ENCODE peak calls at places on chromosomes 3 and 15, in four cellular contexts. N, V, I and P are unnamed samples.

GRCh38 chr3:9185046-9185445 is 64.4 kb downstream of the SRGAP3 start:
- DNase-seq in N (no peak), V (no peak), I (no peak), P (no peak)

GRCh38 chr3:120369000-120369399 is 19.8 kb upstream of the LRRC58 start:
- DNase-seq in N (no peak), V (no peak), I (no peak), P (no peak)

GRCh38 chr15:65085207-65085753 is 8.7 kb downstream of the KBTBD13 start:
- DNase-seq in N (no peak), V (no peak), I (no peak), P (no peak)

GRCh38 chr3:14461748-14462324 is 59.4 kb downstream of the SLC6A6 start:
- DNase-seq in N (peak; percentile 57), V (peak; percentile 40), I (peak; percentile 73), P (peak; percentile 68)

GRCh38 chr3:117355566-117355965 is 646.0 kb downstream of the TUSC7 start:
- DNase-seq in N (no peak), V (peak; percentile 35), I (peak; percentile 22), P (peak; percentile 25)

GRCh38 chr3:122392868-122393844 is 9.2 kb downstream of the FAM162A start:
- DNase-seq in N (no peak), V (no peak), I (peak; percentile 66), P (no peak)

GRCh38 chr3:121431717-121432517 is 113.9 kb downstream of the POLQ start:
- DNase-seq in N (no peak), V (no peak), I (peak; percentile 59), P (no peak)

GRCh38 chr15:42449770-42450433 is 41.0 kb downstream of the ZNF106 start:
- DNase-seq in N (no peak), V (no peak), I (no peak), P (no peak)

GRCh38 chr15:68503791-68504720 is 72.1 kb upstream of the ITGA11 start:
- DNase-seq in N (no peak), V (no peak), I (peak; percentile 48), P (no peak)

GRCh38 chr3:171829841-171830559 is 13.1 kb upstream of the TMEM212 start:
- DNase-seq in N (peak; percentile 74), V (peak; percentile 73), I (peak; percentile 85), P (peak; percentile 88)

GRCh38 chr15:71366926-71367325 is 251.7 kb downstream of the THSD4 start:
- DNase-seq in N (no peak), V (no peak), I (peak; percentile 32), P (no peak)

GRCh38 chr15:66269326-66270090 is 16.0 kb upstream of the MEGF11 start:
- DNase-seq in N (no peak), V (no peak), I (peak; percentile 71), P (no peak)

GRCh38 chr3:133412511-133413165 is 12.8 kb downstream of the BFSP2 start:
- DNase-seq in N (no peak), V (no peak), I (peak; percentile 85), P (peak; percentile 27)

GRCh38 chr3:125684199-125684598 is 88.9 kb upstream of the OSBPL11 start:
- DNase-seq in N (peak; percentile 39), V (no peak), I (peak; percentile 12), P (peak; percentile 55)

GRCh38 chr15:66893294-66893693 is 172.1 kb upstream of the SMAD3 start:
- DNase-seq in N (no peak), V (no peak), I (no peak), P (peak; percentile 4)

GRCh38 chr3:179840985-179841384 is 188.1 kb downstream of the USP13 start:
- DNase-seq in N (no peak), V (peak; percentile 15), I (peak; percentile 67), P (no peak)

GRCh38 chr3:176647988-176648387 is 549.3 kb downstream of the TBL1XR1 start:
- DNase-seq in N (no peak), V (no peak), I (no peak), P (no peak)

GRCh38 chr3:36380171-36381031 is at the start of gene STAC:
- DNase-seq in N (no peak), V (peak; percentile 12), I (no peak), P (peak; percentile 36)

DNA sequence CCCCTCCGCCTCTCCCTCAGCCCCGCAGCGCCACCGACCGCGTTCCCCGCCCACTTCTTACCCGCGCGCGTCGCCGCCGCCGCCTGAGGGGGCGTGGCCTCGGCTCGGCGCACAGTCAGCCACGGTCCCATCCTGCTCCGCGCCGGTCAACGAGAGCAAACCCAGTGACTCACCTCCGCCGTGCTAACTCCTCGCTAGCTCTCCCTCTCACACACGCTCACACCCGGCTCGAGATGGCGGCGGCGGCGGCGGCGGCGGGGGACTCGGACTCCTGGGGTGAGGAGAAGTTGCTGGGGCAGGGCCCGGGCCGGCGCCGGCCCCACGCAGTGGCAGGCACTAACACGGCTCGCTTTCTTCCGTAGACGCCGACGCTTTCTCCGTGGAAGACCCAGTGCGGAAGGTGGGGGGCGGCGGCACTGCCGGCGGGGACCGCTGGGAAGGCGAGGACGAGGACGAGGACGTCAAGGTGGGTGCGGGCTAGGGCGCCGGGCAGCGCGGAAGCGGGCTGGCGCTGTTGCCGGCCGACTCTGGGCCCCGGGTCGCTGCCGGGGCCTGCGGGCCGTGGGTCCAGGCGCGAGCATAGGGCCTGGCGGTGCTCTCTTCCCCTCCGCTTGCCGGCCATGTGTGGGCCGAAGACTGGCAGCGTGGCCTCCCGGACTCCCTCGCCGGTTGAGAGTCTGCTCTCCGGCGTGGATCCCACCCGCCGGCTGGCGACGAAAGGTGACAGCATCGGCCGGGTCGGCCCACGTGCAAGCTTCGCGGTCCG is at the start of gene EIF3J:
- DNase-seq in N (peak; percentile 94), V (peak; percentile 96), I (peak; percentile 97), P (peak; percentile 96)
- TF ChIP-seq POLR2A in N (peak; percentile 75), V (peak; percentile 98), I (peak; percentile 90), P (peak; percentile 75)

GRCh38 chr15:90885432-90886290 is 1.4 kb downstream of the FES start:
- DNase-seq in N (peak; percentile 77), V (peak; percentile 75), I (peak; percentile 51), P (peak; percentile 71)
- H3K4me1 ChIP-seq in N (peaks cover 41% of the 10 kb centered on the region), V (peaks cover 47% of the 10 kb centered on the region), I (peaks cover 16% of the 10 kb centered on the region), P (peaks cover 31% of the 10 kb centered on the region)

GRCh38 chr15:51829360-51830278 is at the start of gene TMOD3:
- DNase-seq in N (peak; percentile 94), V (peak; percentile 91), I (peak; percentile 87), P (peak; percentile 95)
- TF ChIP-seq POLR2A in N (peak; percentile 75), V (peak; percentile 94), I (peak; percentile 50), P (peak; percentile 84)

GRCh38 chr15:50744601-50745000 is 20.9 kb downstream of the SPPL2A start:
- DNase-seq in N (no peak), V (no peak), I (peak; percentile 59), P (no peak)
- H3K4me1 ChIP-seq in N (no peaks in the 10 kb centered on the region), V (peaks cover 7% of the 10 kb centered on the region), I (no peaks in the 10 kb centered on the region), P (no peaks in the 10 kb centered on the region)